ENCODE peak calls at places on chromosomes 13 and 19, in ten cellular contexts. One of them, this sample, is unnamed.

GRCh38 chr19:17255150-17255621 is 9.4 kb downstream of the USHBP1 start:
- DNase-seq in HFFc6: no peak
- DNase-seq in CD4-positive, alpha-beta T cell: no peak
- DNase-seq in GM20000: no peak
- DNase-seq in omental fat pad: no peak
- DNase-seq in choroid plexus epithelial cell: peak; percentile 68
- DNase-seq in GM23338: peak; percentile 39
- DNase-seq in dorsolateral prefrontal cortex: no peak
- DNase-seq in AG04450: no peak
- DNase-seq in transverse colon: no peak
- DNase-seq in this sample: no peak

GRCh38 chr13:44054525-44054924 is 174.8 kb downstream of the LACC1 start:
- DNase-seq in GM20000: no peak
- DNase-seq in omental fat pad: no peak
- DNase-seq in choroid plexus epithelial cell: no peak
- DNase-seq in CD4-positive, alpha-beta T cell: no peak
- DNase-seq in transverse colon: no peak
- DNase-seq in dorsolateral prefrontal cortex: no peak
- DNase-seq in HFFc6: no peak
- DNase-seq in AG04450: no peak
- DNase-seq in GM23338: no peak
- DNase-seq in this sample: no peak

GRCh38 chr19:51784922-51785690 is 9.9 kb upstream of the FPR3 start:
- DNase-seq in HFFc6: peak; percentile 80
- DNase-seq in GM23338: peak; percentile 45
- DNase-seq in CD4-positive, alpha-beta T cell: no peak
- DNase-seq in AG04450: no peak
- DNase-seq in GM20000: no peak
- DNase-seq in omental fat pad: peak; percentile 58
- DNase-seq in transverse colon: peak; percentile 50
- DNase-seq in choroid plexus epithelial cell: peak; percentile 94
- DNase-seq in dorsolateral prefrontal cortex: no peak
- DNase-seq in this sample: no peak

GRCh38 chr13:102897371-102898138 is 51.7 kb downstream of the ERCC5 start:
- DNase-seq in GM23338: no peak
- DNase-seq in choroid plexus epithelial cell: no peak
- DNase-seq in CD4-positive, alpha-beta T cell: no peak
- DNase-seq in GM20000: no peak
- DNase-seq in dorsolateral prefrontal cortex: no peak
- DNase-seq in AG04450: no peak
- DNase-seq in HFFc6: no peak
- DNase-seq in transverse colon: no peak
- DNase-seq in omental fat pad: no peak
- DNase-seq in this sample: no peak

GRCh38 chr19:49255674-49256073 is 69.3 kb downstream of the SLC6A16 start:
- DNase-seq in GM23338: no peak
- DNase-seq in AG04450: no peak
- DNase-seq in choroid plexus epithelial cell: no peak
- DNase-seq in dorsolateral prefrontal cortex: no peak
- DNase-seq in omental fat pad: no peak
- DNase-seq in transverse colon: no peak
- DNase-seq in CD4-positive, alpha-beta T cell: no peak
- DNase-seq in HFFc6: no peak
- DNase-seq in GM20000: no peak
- DNase-seq in this sample: no peak

GRCh38 chr13:25046274-25046984 is 49.5 kb upstream of the PABPC3 start:
- DNase-seq in AG04450: no peak
- DNase-seq in CD4-positive, alpha-beta T cell: no peak
- DNase-seq in GM20000: no peak
- DNase-seq in transverse colon: no peak
- DNase-seq in choroid plexus epithelial cell: no peak
- DNase-seq in GM23338: peak; percentile 60
- DNase-seq in HFFc6: no peak
- DNase-seq in dorsolateral prefrontal cortex: no peak
- DNase-seq in omental fat pad: no peak
- DNase-seq in this sample: no peak

GRCh38 chr13:110305949-110306339 is 1.0 kb downstream of the COL4A1 start:
- DNase-seq in HFFc6: no peak
- DNase-seq in GM20000: no peak
- DNase-seq in dorsolateral prefrontal cortex: no peak
- DNase-seq in omental fat pad: no peak
- DNase-seq in CD4-positive, alpha-beta T cell: no peak
- DNase-seq in AG04450: no peak
- DNase-seq in transverse colon: no peak
- DNase-seq in choroid plexus epithelial cell: no peak
- DNase-seq in GM23338: no peak
- DNase-seq in this sample: no peak

GRCh38 chr19:33811736-33812387 is 15.2 kb downstream of the KCTD15 start:
- DNase-seq in GM23338: no peak
- DNase-seq in HFFc6: no peak
- DNase-seq in omental fat pad: no peak
- DNase-seq in CD4-positive, alpha-beta T cell: no peak
- DNase-seq in dorsolateral prefrontal cortex: no peak
- DNase-seq in transverse colon: no peak
- DNase-seq in AG04450: no peak
- DNase-seq in choroid plexus epithelial cell: no peak
- DNase-seq in GM20000: no peak
- DNase-seq in this sample: no peak

GRCh38 chr13:112619730-112620639 is 32.0 kb upstream of the TUBGCP3 start:
- DNase-seq in GM23338: peak; percentile 85
- DNase-seq in dorsolateral prefrontal cortex: peak; percentile 60
- DNase-seq in omental fat pad: no peak
- DNase-seq in transverse colon: no peak
- DNase-seq in GM20000: no peak
- DNase-seq in choroid plexus epithelial cell: peak; percentile 22
- DNase-seq in HFFc6: no peak
- DNase-seq in CD4-positive, alpha-beta T cell: no peak
- DNase-seq in AG04450: no peak
- DNase-seq in this sample: peak; percentile 25

GRCh38 chr19:2341247-2341705 is 12.8 kb downstream of the SPPL2B start:
- DNase-seq in transverse colon: no peak
- DNase-seq in GM20000: no peak
- DNase-seq in GM23338: no peak
- DNase-seq in HFFc6: no peak
- DNase-seq in dorsolateral prefrontal cortex: peak; percentile 46
- DNase-seq in omental fat pad: no peak
- DNase-seq in choroid plexus epithelial cell: no peak
- DNase-seq in CD4-positive, alpha-beta T cell: no peak
- DNase-seq in AG04450: no peak
- DNase-seq in this sample: no peak

GRCh38 chr19:1750343-1751021 is 2.8 kb upstream of the ONECUT3 start:
- DNase-seq in dorsolateral prefrontal cortex: no peak
- DNase-seq in omental fat pad: no peak
- DNase-seq in GM20000: no peak
- DNase-seq in CD4-positive, alpha-beta T cell: no peak
- DNase-seq in choroid plexus epithelial cell: no peak
- DNase-seq in transverse colon: no peak
- DNase-seq in AG04450: no peak
- DNase-seq in GM23338: no peak
- DNase-seq in HFFc6: no peak
- DNase-seq in this sample: no peak

GRCh38 chr13:38538412-38538811 is 148.5 kb upstream of the FREM2 start:
- DNase-seq in GM20000: no peak
- DNase-seq in HFFc6: no peak
- DNase-seq in AG04450: no peak
- DNase-seq in dorsolateral prefrontal cortex: no peak
- DNase-seq in CD4-positive, alpha-beta T cell: no peak
- DNase-seq in omental fat pad: no peak
- DNase-seq in GM23338: peak; percentile 76
- DNase-seq in choroid plexus epithelial cell: no peak
- DNase-seq in transverse colon: no peak
- DNase-seq in this sample: no peak

GRCh38 chr13:34618654-34619053 is 323.4 kb upstream of the NBEA start:
- DNase-seq in AG04450: no peak
- DNase-seq in omental fat pad: no peak
- DNase-seq in GM20000: no peak
- DNase-seq in CD4-positive, alpha-beta T cell: no peak
- DNase-seq in GM23338: no peak
- DNase-seq in dorsolateral prefrontal cortex: no peak
- DNase-seq in transverse colon: no peak
- DNase-seq in choroid plexus epithelial cell: no peak
- DNase-seq in HFFc6: no peak
- DNase-seq in this sample: no peak

GRCh38 chr13:112897956-112898785 is 70.8 kb upstream of the MCF2L start:
- DNase-seq in GM23338: no peak
- DNase-seq in HFFc6: no peak
- DNase-seq in choroid plexus epithelial cell: no peak
- DNase-seq in omental fat pad: no peak
- DNase-seq in dorsolateral prefrontal cortex: no peak
- DNase-seq in transverse colon: no peak
- DNase-seq in CD4-positive, alpha-beta T cell: no peak
- DNase-seq in GM20000: no peak
- DNase-seq in AG04450: no peak
- DNase-seq in this sample: no peak

GRCh38 chr19:35555301-35556005 is 8.0 kb downstream of the ATP4A start:
- DNase-seq in transverse colon: no peak
- DNase-seq in dorsolateral prefrontal cortex: no peak
- DNase-seq in omental fat pad: no peak
- DNase-seq in GM20000: peak; percentile 64
- DNase-seq in choroid plexus epithelial cell: peak; percentile 42
- DNase-seq in CD4-positive, alpha-beta T cell: no peak
- DNase-seq in AG04450: no peak
- DNase-seq in GM23338: peak; percentile 84
- DNase-seq in HFFc6: no peak
- DNase-seq in this sample: peak; percentile 16

GRCh38 chr19:42110658-42111057 is 21.6 kb downstream of the POU2F2 start:
- DNase-seq in CD4-positive, alpha-beta T cell: no peak
- DNase-seq in choroid plexus epithelial cell: no peak
- DNase-seq in GM20000: no peak
- DNase-seq in GM23338: no peak
- DNase-seq in omental fat pad: no peak
- DNase-seq in HFFc6: no peak
- DNase-seq in dorsolateral prefrontal cortex: no peak
- DNase-seq in transverse colon: no peak
- DNase-seq in AG04450: no peak
- DNase-seq in this sample: no peak

GRCh38 chr13:73060251-73061160 is 1.7 kb downstream of the KLF5 start:
- DNase-seq in GM23338: no peak
- DNase-seq in GM20000: no peak
- DNase-seq in CD4-positive, alpha-beta T cell: no peak
- DNase-seq in HFFc6: peak; percentile 35
- DNase-seq in omental fat pad: no peak
- DNase-seq in choroid plexus epithelial cell: peak; percentile 55
- DNase-seq in dorsolateral prefrontal cortex: no peak
- DNase-seq in transverse colon: no peak
- DNase-seq in AG04450: peak; percentile 50
- DNase-seq in this sample: peak; percentile 71

DNA sequence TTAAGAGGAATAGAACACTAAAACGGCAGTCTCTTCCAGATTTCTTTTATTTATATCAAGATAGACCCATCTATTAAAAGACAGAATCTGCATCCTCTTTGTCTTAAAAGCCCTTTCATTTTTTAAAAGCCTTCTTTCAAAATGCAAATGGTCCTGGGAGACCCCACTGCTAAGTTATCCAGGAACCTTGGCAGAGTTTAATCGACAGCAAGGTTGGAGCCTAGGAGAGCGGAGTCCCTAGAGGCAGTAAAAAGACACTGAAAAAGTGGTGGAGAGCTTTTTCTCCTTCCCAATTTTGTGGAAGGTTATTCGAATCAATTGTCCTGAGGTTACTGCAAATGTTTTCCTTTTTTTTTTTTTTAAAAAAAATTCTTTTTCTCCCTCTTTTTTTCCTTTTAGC is 294.7 kb downstream of the NALCN start:
- DNase-seq in choroid plexus epithelial cell: no peak
- DNase-seq in transverse colon: no peak
- DNase-seq in omental fat pad: no peak
- DNase-seq in HFFc6: no peak
- DNase-seq in CD4-positive, alpha-beta T cell: no peak
- DNase-seq in dorsolateral prefrontal cortex: no peak
- DNase-seq in GM20000: no peak
- DNase-seq in GM23338: peak; percentile 75
- DNase-seq in AG04450: no peak
- DNase-seq in this sample: no peak
- TF ChIP-seq CTCF in choroid plexus epithelial cell: no peak
- TF ChIP-seq CTCF in transverse colon: no peak
- TF ChIP-seq CTCF in omental fat pad: no peak
- TF ChIP-seq CTCF in HFFc6: no peak
- TF ChIP-seq CTCF in CD4-positive, alpha-beta T cell: no peak
- TF ChIP-seq CTCF in dorsolateral prefrontal cortex: no peak
- TF ChIP-seq CTCF in GM20000: no peak
- TF ChIP-seq CTCF in GM23338: peak; percentile 14
- TF ChIP-seq CTCF in AG04450: no peak
- TF ChIP-seq CTCF in this sample: no peak

DNA sequence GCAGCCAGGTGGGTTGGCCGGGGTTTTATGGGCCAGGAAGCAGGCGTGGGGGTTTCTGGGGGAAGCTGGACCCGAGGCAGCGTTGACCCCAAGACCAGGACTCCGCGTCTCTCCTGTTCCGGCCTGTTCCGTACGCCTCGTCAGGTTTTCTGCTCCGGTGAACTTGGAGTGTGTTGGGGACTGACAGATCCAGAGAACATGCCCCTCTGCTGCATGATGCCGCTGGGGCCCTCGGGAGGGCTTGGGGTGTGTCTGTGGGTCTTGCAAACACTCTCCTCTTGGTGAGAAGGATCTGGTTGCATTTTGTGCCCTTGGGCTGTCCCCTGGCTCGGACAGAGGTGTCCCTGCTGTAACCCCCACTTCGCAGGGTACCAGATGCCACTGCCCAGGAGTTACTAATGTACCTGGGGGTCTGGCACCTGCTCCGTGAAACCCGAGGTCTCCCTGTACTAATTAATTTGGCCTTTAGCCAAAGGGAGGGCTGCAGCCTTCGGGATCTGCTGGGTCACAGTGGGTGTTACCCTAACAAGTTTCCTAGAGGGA is 15.6 kb downstream of the KDM4B start:
- DNase-seq in CD4-positive, alpha-beta T cell: no peak
- DNase-seq in GM20000: no peak
- DNase-seq in choroid plexus epithelial cell: no peak
- DNase-seq in dorsolateral prefrontal cortex: no peak
- DNase-seq in omental fat pad: no peak
- DNase-seq in HFFc6: no peak
- DNase-seq in AG04450: no peak
- DNase-seq in GM23338: no peak
- DNase-seq in transverse colon: no peak
- DNase-seq in this sample: no peak
- TF ChIP-seq CTCF in CD4-positive, alpha-beta T cell: no peak
- TF ChIP-seq CTCF in GM20000: no peak
- TF ChIP-seq CTCF in choroid plexus epithelial cell: no peak
- TF ChIP-seq CTCF in dorsolateral prefrontal cortex: no peak
- TF ChIP-seq CTCF in omental fat pad: no peak
- TF ChIP-seq CTCF in HFFc6: no peak
- TF ChIP-seq CTCF in AG04450: no peak
- TF ChIP-seq CTCF in GM23338: no peak
- TF ChIP-seq CTCF in transverse colon: no peak
- TF ChIP-seq CTCF in this sample: no peak

GRCh38 chr13:27822873-27823311 is 30.6 kb downstream of the GSX1 start:
- DNase-seq in omental fat pad: no peak
- DNase-seq in dorsolateral prefrontal cortex: no peak
- DNase-seq in transverse colon: no peak
- DNase-seq in AG04450: no peak
- DNase-seq in CD4-positive, alpha-beta T cell: no peak
- DNase-seq in HFFc6: no peak
- DNase-seq in GM23338: peak; percentile 45
- DNase-seq in choroid plexus epithelial cell: no peak
- DNase-seq in GM20000: no peak
- DNase-seq in this sample: peak; percentile 36
- TF ChIP-seq CTCF in omental fat pad: no peak
- TF ChIP-seq CTCF in dorsolateral prefrontal cortex: no peak
- TF ChIP-seq CTCF in transverse colon: no peak
- TF ChIP-seq CTCF in AG04450: no peak
- TF ChIP-seq CTCF in CD4-positive, alpha-beta T cell: no peak
- TF ChIP-seq CTCF in HFFc6: no peak
- TF ChIP-seq CTCF in GM23338: no peak
- TF ChIP-seq CTCF in choroid plexus epithelial cell: no peak
- TF ChIP-seq CTCF in GM20000: no peak
- TF ChIP-seq CTCF in this sample: no peak

GRCh38 chr13:26095338-26095737 is 43.5 kb upstream of the SHISA2 start:
- DNase-seq in CD4-positive, alpha-beta T cell: no peak
- DNase-seq in HFFc6: no peak
- DNase-seq in transverse colon: no peak
- DNase-seq in GM20000: no peak
- DNase-seq in GM23338: no peak
- DNase-seq in omental fat pad: no peak
- DNase-seq in choroid plexus epithelial cell: peak; percentile 20
- DNase-seq in AG04450: no peak
- DNase-seq in dorsolateral prefrontal cortex: no peak
- DNase-seq in this sample: no peak
- TF ChIP-seq CTCF in CD4-positive, alpha-beta T cell: no peak
- TF ChIP-seq CTCF in HFFc6: no peak
- TF ChIP-seq CTCF in transverse colon: no peak
- TF ChIP-seq CTCF in GM20000: no peak
- TF ChIP-seq CTCF in GM23338: peak; percentile 28
- TF ChIP-seq CTCF in omental fat pad: no peak
- TF ChIP-seq CTCF in choroid plexus epithelial cell: peak; percentile 34
- TF ChIP-seq CTCF in AG04450: no peak
- TF ChIP-seq CTCF in dorsolateral prefrontal cortex: no peak
- TF ChIP-seq CTCF in this sample: no peak